ENCODE peak calls at places on chromosomes 13 and 19, in six cellular contexts. O is trophoblast cell, W is neuronal stem cell, Q is H1, E is IMR-90, B is H9. Z is an unnamed sample. For H3K27me3, the result is how much of the 10 kb centered on the place peaks cover.

GRCh38 chr19:47111682-47112165 is 1.9 kb downstream of the ZC3H4 start:
- DNase-seq in B (no peak), O (no peak), W (peak), E (no peak), Q (no peak), Z (no peak)

GRCh38 chr13:38358703-38359102 is 9.1 kb downstream of the UFM1 start:
- DNase-seq in O (no peak), Q (no peak), B (no peak), E (no peak), W (no peak), Z (no peak)

GRCh38 chr13:78015782-78016181 is 97.2 kb upstream of the EDNRB start:
- DNase-seq in E (no peak), B (no peak), Q (no peak), W (no peak), O (no peak), Z (peak)

GRCh38 chr19:18618236-18618635 is 5.6 kb downstream of the TMEM59L start:
- DNase-seq in E (no peak), W (no peak), O (no peak), B (no peak), Q (no peak), Z (no peak)

GRCh38 chr19:41324921-41325639 is 15.1 kb downstream of the CCDC97 start:
- DNase-seq in W (no peak), Q (peak), B (peak), O (no peak), E (peak), Z (peak)

GRCh38 chr19:31349160-31349881 is at the start of gene TSHZ3:
- DNase-seq in B (peak), E (peak), W (no peak), O (no peak), Q (no peak), Z (peak)

GRCh38 chr19:41327499-41328156 is 17.7 kb downstream of the CCDC97 start:
- DNase-seq in W (no peak), O (peak), E (peak), B (peak), Q (no peak), Z (no peak)

GRCh38 chr19:48560095-48560530 is 8.1 kb downstream of the SULT2B1 start:
- DNase-seq in W (no peak), B (peak), Q (no peak), O (peak), E (no peak), Z (no peak)

GRCh38 chr13:44396963-44397580 is 23.4 kb downstream of the SERP2 start:
- DNase-seq in E (peak), O (no peak), W (peak), B (no peak), Q (no peak), Z (peak)

GRCh38 chr13:30341815-30342570 is 34.6 kb upstream of the KATNAL1 start:
- DNase-seq in E (peak), B (no peak), W (no peak), O (peak), Q (no peak), Z (peak)

GRCh38 chr19:52170863-52171320 is 529 bp downstream of the ZNF836 start:
- DNase-seq in Q (no peak), B (peak), O (no peak), W (no peak), E (no peak), Z (peak)

GRCh38 chr19:11164879-11165406 is 9.4 kb upstream of the SPC24 start:
- DNase-seq in E (peak), Q (no peak), O (no peak), W (no peak), B (no peak), Z (no peak)

GRCh38 chr13:80679423-80679822 is 338.5 kb upstream of the SPRY2 start:
- DNase-seq in W (no peak), O (no peak), B (no peak), E (no peak), Q (no peak), Z (no peak)

GRCh38 chr13:44969858-44970484 is 19.3 kb downstream of the NUFIP1 start:
- DNase-seq in O (peak), B (no peak), E (peak), W (peak), Q (no peak), Z (peak)

GRCh38 chr13:60392136-60392535 is 4.9 kb upstream of the TDRD3 start:
- DNase-seq in E (no peak), W (no peak), Q (no peak), B (no peak), O (no peak), Z (no peak)

GRCh38 chr19:4877753-4878490 is 10.5 kb upstream of the PLIN3 start:
- DNase-seq in W (no peak), Q (no peak), O (no peak), E (no peak), B (peak), Z (no peak)

GRCh38 chr19:53903055-53903680 is 5.9 kb upstream of the CACNG7 start:
- DNase-seq in O (peak), E (peak), Q (no peak), B (peak), W (peak), Z (peak)

GRCh38 chr13:73556902-73557301 is 498.1 kb downstream of the KLF5 start:
- DNase-seq in B (no peak), E (no peak), Q (no peak), W (no peak), O (no peak), Z (no peak)

GRCh38 chr13:91242652-91243051 is 104.8 kb upstream of the MIR17HG start:
- DNase-seq in W (no peak), E (no peak), Q (no peak), B (no peak), O (no peak), Z (peak)

GRCh38 chr19:10560154-10560553 is 5.7 kb downstream of the KRI1 start:
- DNase-seq in B (no peak), O (no peak), E (no peak), Q (no peak), W (no peak), Z (no peak)

GRCh38 chr13:41546372-41547252 is 89.3 kb downstream of the RGCC start:
- DNase-seq in W (no peak), Q (no peak), E (peak), B (no peak), O (no peak), Z (peak)

GRCh38 chr13:112220925-112221324 is 154.0 kb downstream of the SOX1 start:
- DNase-seq in W (no peak), Q (no peak), O (no peak), E (no peak), B (no peak), Z (no peak)
- H3K27me3 ChIP-seq in W (under half), Q (under half), O (under half), E (under half), B (under half), Z (under half)

GRCh38 chr19:56668676-56669075 is 2.9 kb downstream of the ZNF835 start:
- DNase-seq in E (no peak), Q (no peak), B (no peak), O (no peak), W (no peak), Z (no peak)
- H3K4me2 ChIP-seq in E (no peak), Q (no peak), B (no peak), O (no peak), W (no peak), Z (no peak)

GRCh38 chr13:18943273-18943672 is 238.4 kb downstream of the TUBA3C start:
- DNase-seq in B (no peak), W (no peak), Q (no peak), O (no peak), E (no peak), Z (no peak)
- H3K14ac ChIP-seq in B (no peak), W (no peak), Q (no peak), O (no peak), E (no peak), Z (no peak)

GRCh38 chr13:49220035-49220855 is at the start of gene MLNR:
- DNase-seq in W (peak), O (no peak), B (peak), Q (no peak), E (no peak), Z (peak)
- H3K27me3 ChIP-seq in W (half or more), O (half or more), B (half or more), Q (half or more), E (half or more), Z (half or more)

DNA sequence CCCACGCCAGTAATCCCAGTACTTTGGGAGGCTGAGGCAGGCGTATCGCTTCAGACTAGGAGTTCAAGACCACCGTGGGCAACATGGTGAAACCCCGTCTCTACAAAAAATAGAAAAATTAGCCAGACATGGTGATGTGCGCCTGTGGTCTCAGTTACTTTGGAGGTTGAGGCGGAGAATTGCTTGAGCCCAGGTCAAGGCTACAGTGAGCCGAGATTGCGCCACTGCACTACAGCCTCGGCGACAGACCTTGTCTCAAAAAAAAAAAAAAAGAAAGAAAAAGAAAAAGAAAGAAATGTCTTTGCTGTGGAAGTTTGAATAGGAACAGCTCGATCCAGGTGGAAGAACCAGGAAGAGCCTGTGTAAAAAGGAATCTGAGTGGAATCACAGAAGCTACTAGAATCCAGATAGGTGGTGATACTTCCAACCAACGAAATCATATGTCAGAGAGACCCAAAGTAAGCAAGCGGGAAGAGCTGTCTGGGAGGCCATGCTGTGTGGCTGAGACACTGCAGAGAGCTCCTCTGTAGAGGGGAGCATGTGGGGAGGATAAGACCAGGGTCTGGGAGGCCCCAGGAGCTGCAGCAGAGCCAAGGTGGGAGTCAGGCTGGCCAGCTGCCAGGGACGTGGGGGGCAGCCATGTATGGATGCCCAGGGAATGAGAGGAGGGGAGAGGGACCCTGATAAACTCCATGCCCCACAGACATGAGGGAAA is 21.1 kb downstream of the LATS2 start:
- DNase-seq in W (no peak), O (no peak), B (no peak), Q (no peak), E (no peak), Z (no peak)
- H3K4me2 ChIP-seq in W (no peak), O (no peak), B (no peak), Q (no peak), E (no peak), Z (no peak)

GRCh38 chr13:24661713-24662112 is 18.5 kb upstream of the ATP12A start:
- DNase-seq in Q (no peak), O (no peak), W (no peak), E (no peak), B (no peak), Z (no peak)
- H3K14ac ChIP-seq in Q (no peak), O (no peak), W (no peak), E (no peak), B (no peak), Z (no peak)

GRCh38 chr19:15843186-15843585 is 27.7 kb upstream of the OR10H1 start:
- DNase-seq in E (no peak), W (no peak), Q (no peak), O (no peak), B (no peak), Z (no peak)
- H3K27me3 ChIP-seq in E (under half), W (under half), Q (under half), O (under half), B (under half), Z (under half)

DNA sequence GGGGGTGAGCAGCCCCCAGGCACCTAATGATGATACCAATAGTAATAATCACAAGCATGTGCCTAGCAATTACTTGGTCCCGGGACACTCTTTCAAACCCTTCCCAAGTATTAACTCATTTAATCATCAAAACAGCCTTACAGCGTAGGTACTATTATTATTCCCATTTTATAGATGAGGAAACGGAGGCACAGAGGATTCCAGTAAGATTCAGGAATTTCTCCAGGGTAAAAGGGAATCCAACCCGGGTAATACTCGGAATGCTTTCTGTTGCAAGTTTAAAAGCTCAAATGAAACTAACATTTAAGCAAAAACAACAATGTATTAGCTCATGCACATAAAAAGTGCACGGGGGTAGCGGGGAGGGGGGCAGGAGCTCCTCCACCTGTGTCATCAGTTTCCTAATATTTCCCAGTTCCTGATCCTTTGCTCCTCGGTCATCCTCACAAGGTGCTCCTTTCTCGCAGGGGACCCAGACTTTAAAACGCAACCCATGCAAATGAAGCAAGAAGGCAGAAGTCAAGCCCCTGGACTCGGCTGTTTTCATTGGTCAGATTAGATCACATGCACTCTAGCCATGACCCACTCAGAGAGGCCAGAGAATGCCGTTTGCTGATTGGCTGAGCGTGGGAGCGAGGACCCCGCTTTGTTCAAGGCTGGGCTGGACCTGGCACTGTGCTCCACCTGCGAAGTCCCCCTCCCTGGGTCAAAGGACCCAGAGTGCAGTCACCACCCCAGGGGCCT is 38.3 kb upstream of the C19orf12 start:
- DNase-seq in B (no peak), W (no peak), O (no peak), Q (no peak), E (no peak), Z (no peak)
- H3K4me2 ChIP-seq in B (no peak), W (no peak), O (no peak), Q (no peak), E (no peak), Z (no peak)

GRCh38 chr19:49801401-49801888 is 11.6 kb downstream of the FUZ start:
- DNase-seq in E (no peak), B (no peak), W (no peak), Q (no peak), O (no peak), Z (no peak)
- H3K14ac ChIP-seq in E (no peak), B (no peak), W (peak), Q (no peak), O (no peak), Z (peak)